ENCODE peak calls at places on chromosome 13, in ten cellular contexts. D, A, Y, T, H, M, X, Q, S and P are unnamed samples.

GRCh38 chr13:76965759-76966421 is 17.6 kb downstream of the ACOD1 start:
- DNase-seq in A (no peak), D (peak; percentile 70), X (peak; percentile 87), Y (peak; percentile 62), T (no peak), S (no peak), H (no peak), M (no peak), Q (no peak), P (peak; percentile 90)

GRCh38 chr13:108227651-108228272 is 9.6 kb downstream of the ABHD13 start:
- DNase-seq in X (peak; percentile 48), Y (peak; percentile 30), H (no peak), Q (peak; percentile 51), M (no peak), T (peak; percentile 36), S (no peak), A (peak; percentile 27), D (no peak), P (no peak)

GRCh38 chr13:91042870-91043269 is 304.6 kb upstream of the MIR17HG start:
- DNase-seq in S (no peak), H (no peak), D (no peak), Q (no peak), A (no peak), X (no peak), T (no peak), M (no peak), Y (no peak), P (no peak)

GRCh38 chr13:44437356-44438233 is 64.0 kb downstream of the SERP2 start:
- DNase-seq in T (peak; percentile 54), S (peak; percentile 40), A (no peak), M (no peak), X (peak; percentile 59), D (no peak), Q (peak; percentile 28), Y (no peak), H (no peak), P (no peak)

GRCh38 chr13:97460004-97460756 is 26.2 kb downstream of the RAP2A start:
- DNase-seq in D (no peak), T (no peak), M (no peak), S (no peak), H (no peak), Y (no peak), Q (no peak), A (peak; percentile 15), X (peak; percentile 26), P (no peak)

GRCh38 chr13:62643007-62643483 is 1227.4 kb upstream of the PCDH20 start:
- DNase-seq in T (peak; percentile 98), H (no peak), D (peak; percentile 90), A (peak; percentile 49), Y (no peak), M (no peak), Q (no peak), S (peak; percentile 93), X (no peak), P (no peak)

GRCh38 chr13:102402292-102402691 is 444 bp upstream of the FGF14 start:
- DNase-seq in H (peak; percentile 18), M (peak; percentile 22), X (peak; percentile 9), D (peak; percentile 88), Y (no peak), A (peak; percentile 75), Q (no peak), T (peak; percentile 31), S (no peak), P (peak; percentile 64)

GRCh38 chr13:34750078-34750703 is 191.9 kb upstream of the NBEA start:
- DNase-seq in H (no peak), X (no peak), D (peak; percentile 81), M (no peak), S (no peak), A (no peak), Y (no peak), T (no peak), Q (peak; percentile 35), P (peak; percentile 73)

GRCh38 chr13:42876810-42877550 is 95.6 kb downstream of the FAM216B start:
- DNase-seq in M (no peak), S (no peak), X (peak; percentile 71), D (no peak), Y (no peak), Q (no peak), T (peak; percentile 42), A (no peak), H (no peak), P (no peak)

GRCh38 chr13:105343134-105343806 is 1192.2 kb downstream of the EFNB2 start:
- DNase-seq in S (peak; percentile 39), T (peak; percentile 60), X (peak; percentile 54), Q (no peak), Y (no peak), H (no peak), M (no peak), A (no peak), D (no peak), P (no peak)

GRCh38 chr13:38398810-38399493 is 49.3 kb downstream of the UFM1 start:
- DNase-seq in H (no peak), T (no peak), D (no peak), X (peak; percentile 71), Q (no peak), S (no peak), Y (peak; percentile 74), M (no peak), A (peak; percentile 6), P (no peak)

GRCh38 chr13:21225841-21226581 is 49.6 kb downstream of the MRPL57 start:
- DNase-seq in A (no peak), X (no peak), H (no peak), M (no peak), D (no peak), T (no peak), S (no peak), Y (no peak), Q (no peak), P (no peak)

GRCh38 chr13:42474954-42475353 is 99.0 kb upstream of the TNFSF11 start:
- DNase-seq in Y (no peak), D (no peak), X (no peak), H (no peak), Q (no peak), M (no peak), A (peak; percentile 71), S (no peak), T (no peak), P (no peak)